ENCODE peak calls at places on chromosomes 4 and X, in six cellular contexts. N is stimulated activated CD4-positive, alpha-beta T cell treated with anti-CD3 and anti-CD28 coated beads, TNF-alpha, amount 100 ng/mL, for 4 hours; J is iris pigment epithelial cell; O is MV-4-11; U is choroid plexus epithelial cell; T is mammary epithelial cell. C is an unnamed sample.
A peak's percentile ranks its signal among the peaks of the same experiment; 100 is the strongest.

GRCh38 chr4:184645904-184646610 is 3.2 kb downstream of the CASP3 start:
- DNase-seq in N (no peak), U (no peak), J (no peak), T (no peak), O (peak; percentile 5), C (no peak)

GRCh38 chr4:148634476-148634875 is 192.3 kb upstream of the NR3C2 start:
- DNase-seq in T (peak; percentile 81), N (no peak), O (no peak), U (peak; percentile 6), J (peak; percentile 11), C (no peak)

GRCh38 chr4:86775061-86775460 is 74.1 kb downstream of the SLC10A6 start:
- DNase-seq in T (no peak), J (peak; percentile 28), O (no peak), U (no peak), N (no peak), C (peak; percentile 38)

GRCh38 chrX:39165773-39166172 is 364.5 kb downstream of the MID1IP1 start:
- DNase-seq in U (no peak), J (no peak), O (no peak), T (no peak), N (no peak), C (no peak)

GRCh38 chr4:17272154-17272553 is 239.7 kb downstream of the QDPR start:
- DNase-seq in J (peak; percentile 4), O (no peak), N (no peak), T (no peak), U (no peak), C (peak; percentile 3)

GRCh38 chr4:24568425-24568824 is 15.9 kb downstream of the DHX15 start:
- DNase-seq in N (no peak), O (peak; percentile 27), J (no peak), U (no peak), T (no peak), C (no peak)

GRCh38 chrX:2875798-2876399 is 47.2 kb downstream of the GYG2 start:
- DNase-seq in N (no peak), U (peak; percentile 41), O (peak; percentile 0), T (no peak), J (peak; percentile 27), C (peak; percentile 36)

GRCh38 chr4:37320518-37321235 is 76.1 kb downstream of the NWD2 start:
- DNase-seq in U (no peak), T (no peak), J (no peak), N (no peak), O (no peak), C (no peak)

GRCh38 chr4:99410075-99410474 is 25.1 kb downstream of the ADH7 start:
- DNase-seq in N (no peak), U (no peak), J (no peak), T (no peak), O (no peak), C (no peak)